ENCODE peak calls at places on chromosomes 7 and 10, in six cellular contexts. L, O, X, R, Q and K are unnamed samples.

GRCh38 chr10:122949296-122949695 is 4.7 kb downstream of the C10orf88 start:
- DNase-seq in L (no peak), O (no peak), X (no peak), R (peak; percentile 9), Q (no peak), K (no peak)

GRCh38 chr7:1850111-1850975 is 180.3 kb downstream of the ELFN1 start:
- DNase-seq in L (no peak), O (no peak), X (no peak), R (no peak), Q (no peak), K (no peak)

GRCh38 chr7:128791121-128791967 is 424 bp upstream of the CCDC136 start:
- DNase-seq in L (peak; percentile 13), O (peak; percentile 32), X (peak; percentile 84), R (peak; percentile 41), Q (peak; percentile 7), K (no peak)

GRCh38 chr7:157384301-157384700 is 47.5 kb downstream of the DNAJB6 start:
- DNase-seq in L (no peak), O (no peak), X (no peak), R (peak; percentile 67), Q (no peak), K (no peak)

GRCh38 chr10:28089467-28089866 is 90.6 kb upstream of the ODAD2 start:
- DNase-seq in L (no peak), O (no peak), X (peak; percentile 47), R (peak; percentile 92), Q (no peak), K (no peak)

GRCh38 chr7:34070486-34071323 is 165.4 kb downstream of the BMPER start:
- DNase-seq in L (no peak), O (no peak), X (peak; percentile 50), R (peak; percentile 82), Q (no peak), K (no peak)

GRCh38 chr7:139871276-139871675 is 42.2 kb downstream of the TBXAS1 start:
- DNase-seq in L (peak; percentile 72), O (no peak), X (peak; percentile 57), R (peak; percentile 79), Q (no peak), K (no peak)

GRCh38 chr10:125201108-125201524 is 40.8 kb upstream of the CTBP2 start:
- DNase-seq in L (no peak), O (no peak), X (no peak), R (peak; percentile 74), Q (no peak), K (no peak)

GRCh38 chr7:46933596-46933995 is 648.3 kb downstream of the TNS3 start:
- DNase-seq in L (no peak), O (no peak), X (peak; percentile 26), R (peak; percentile 74), Q (no peak), K (no peak)

GRCh38 chr7:1986366-1987083 is 246.2 kb downstream of the MAD1L1 start:
- DNase-seq in L (no peak), O (no peak), X (no peak), R (no peak), Q (no peak), K (no peak)

GRCh38 chr10:73991846-73992245 is 6.1 kb upstream of the VCL start:
- DNase-seq in L (no peak), O (peak; percentile 79), X (no peak), R (no peak), Q (no peak), K (no peak)

GRCh38 chr7:50349963-50350944 is 45.7 kb downstream of the IKZF1 start:
- DNase-seq in L (no peak), O (no peak), X (no peak), R (no peak), Q (no peak), K (no peak)

GRCh38 chr7:46982928-46983327 is 599.0 kb downstream of the TNS3 start:
- DNase-seq in L (no peak), O (no peak), X (no peak), R (no peak), Q (no peak), K (no peak)